ENCODE peak calls at places on chromosomes 1 and 21, in four cellular contexts. P, R, M and W are unnamed samples.

GRCh38 chr1:25544819-25545218 is 1.4 kb downstream of the LDLRAP1 start:
- DNase-seq in P (no peak), R (no peak), M (no peak), W (no peak)

GRCh38 chr1:207335695-207336363 is 14.4 kb downstream of the CD55 start:
- DNase-seq in M (peak), R (peak), P (no peak), W (no peak)

GRCh38 chr1:149849947-149850360 is 49.4 kb upstream of the BOLA1 start:
- DNase-seq in P (peak), M (no peak), R (peak), W (no peak)

GRCh38 chr21:42317341-42317741 is 2.1 kb upstream of the TFF3 start:
- DNase-seq in R (no peak), P (no peak), M (no peak), W (no peak)

GRCh38 chr1:91609571-91609970 is 108.9 kb downstream of the CDC7 start:
- DNase-seq in R (no peak), P (no peak), M (peak), W (no peak)

GRCh38 chr1:238469146-238469601 is 578.5 kb upstream of the ZP4 start:
- DNase-seq in R (no peak), P (no peak), M (peak), W (no peak)

GRCh38 chr1:11180342-11180744 is 8.8 kb upstream of the ANGPTL7 start:
- DNase-seq in M (peak), R (no peak), P (no peak), W (no peak)

GRCh38 chr1:183234660-183235476 is 48.8 kb downstream of the LAMC2 start:
- DNase-seq in P (peak), R (peak), M (peak), W (no peak)

GRCh38 chr1:97451422-97451821 is 469.4 kb downstream of the DPYD start:
- DNase-seq in P (no peak), M (peak), R (no peak), W (no peak)